ENCODE peak calls at places on chromosomes 2 and 18, in six cellular contexts. One of them, this sample, is unnamed.

GRCh38 chr2:237411683-237412349 is 2.1 kb downstream of the COL6A3 start:
- DNase-seq in cardiac muscle cell: peak
- DNase-seq in transverse colon: no peak
- DNase-seq in WTC11: no peak
- DNase-seq in astrocyte of the spinal cord: no peak
- DNase-seq in endothelial cell: no peak
- DNase-seq in this sample: no peak

GRCh38 chr2:42829556-42830510 is 37.5 kb upstream of the HAAO start:
- DNase-seq in cardiac muscle cell: no peak
- DNase-seq in transverse colon: no peak
- DNase-seq in WTC11: no peak
- DNase-seq in astrocyte of the spinal cord: no peak
- DNase-seq in endothelial cell: no peak
- DNase-seq in this sample: no peak

GRCh38 chr2:193965263-193965662 is 1691.8 kb upstream of the SLC39A10 start:
- DNase-seq in cardiac muscle cell: no peak
- DNase-seq in transverse colon: no peak
- DNase-seq in WTC11: no peak
- DNase-seq in astrocyte of the spinal cord: no peak
- DNase-seq in endothelial cell: no peak
- DNase-seq in this sample: no peak

GRCh38 chr2:31430439-31431165 is 16.1 kb upstream of the XDH start:
- DNase-seq in cardiac muscle cell: no peak
- DNase-seq in transverse colon: no peak
- DNase-seq in WTC11: no peak
- DNase-seq in astrocyte of the spinal cord: no peak
- DNase-seq in endothelial cell: no peak
- DNase-seq in this sample: no peak

GRCh38 chr2:45627911-45628310 is 16.8 kb upstream of the SRBD1 start:
- DNase-seq in cardiac muscle cell: no peak
- DNase-seq in transverse colon: no peak
- DNase-seq in WTC11: no peak
- DNase-seq in astrocyte of the spinal cord: peak
- DNase-seq in endothelial cell: no peak
- DNase-seq in this sample: no peak

GRCh38 chr2:105873721-105874120 is 129.0 kb downstream of the NCK2 start:
- DNase-seq in cardiac muscle cell: peak
- DNase-seq in transverse colon: no peak
- DNase-seq in WTC11: no peak
- DNase-seq in astrocyte of the spinal cord: peak
- DNase-seq in endothelial cell: no peak
- DNase-seq in this sample: no peak

GRCh38 chr2:203720011-203720410 is 13.6 kb downstream of the CD28 start:
- DNase-seq in cardiac muscle cell: no peak
- DNase-seq in transverse colon: no peak
- DNase-seq in WTC11: no peak
- DNase-seq in astrocyte of the spinal cord: no peak
- DNase-seq in endothelial cell: no peak
- DNase-seq in this sample: no peak

GRCh38 chr2:147845608-147846002 is 776 bp downstream of the ACVR2A start:
- DNase-seq in cardiac muscle cell: peak
- DNase-seq in transverse colon: no peak
- DNase-seq in WTC11: no peak
- DNase-seq in astrocyte of the spinal cord: peak
- DNase-seq in endothelial cell: no peak
- DNase-seq in this sample: no peak

GRCh38 chr2:133421516-133422324 is 146.5 kb downstream of the NCKAP5 start:
- DNase-seq in cardiac muscle cell: peak
- DNase-seq in transverse colon: peak
- DNase-seq in WTC11: no peak
- DNase-seq in astrocyte of the spinal cord: peak
- DNase-seq in endothelial cell: no peak
- DNase-seq in this sample: no peak

GRCh38 chr18:50194623-50195532 is at the start of gene MYO5B:
- DNase-seq in cardiac muscle cell: peak
- DNase-seq in transverse colon: peak
- DNase-seq in WTC11: peak
- DNase-seq in astrocyte of the spinal cord: no peak
- DNase-seq in endothelial cell: peak
- DNase-seq in this sample: peak

GRCh38 chr2:58866040-58866439 is 624.9 kb upstream of the FANCL start:
- DNase-seq in cardiac muscle cell: no peak
- DNase-seq in transverse colon: no peak
- DNase-seq in WTC11: peak
- DNase-seq in astrocyte of the spinal cord: peak
- DNase-seq in endothelial cell: peak
- DNase-seq in this sample: no peak

GRCh38 chr2:75602724-75603342 is 42.1 kb upstream of the EVA1A start:
- DNase-seq in cardiac muscle cell: peak
- DNase-seq in transverse colon: no peak
- DNase-seq in WTC11: no peak
- DNase-seq in astrocyte of the spinal cord: peak
- DNase-seq in endothelial cell: no peak
- DNase-seq in this sample: no peak

GRCh38 chr18:23021625-23022024 is 88.5 kb downstream of the RBBP8 start:
- DNase-seq in cardiac muscle cell: no peak
- DNase-seq in transverse colon: no peak
- DNase-seq in WTC11: no peak
- DNase-seq in astrocyte of the spinal cord: no peak
- DNase-seq in endothelial cell: no peak
- DNase-seq in this sample: no peak

DNA sequence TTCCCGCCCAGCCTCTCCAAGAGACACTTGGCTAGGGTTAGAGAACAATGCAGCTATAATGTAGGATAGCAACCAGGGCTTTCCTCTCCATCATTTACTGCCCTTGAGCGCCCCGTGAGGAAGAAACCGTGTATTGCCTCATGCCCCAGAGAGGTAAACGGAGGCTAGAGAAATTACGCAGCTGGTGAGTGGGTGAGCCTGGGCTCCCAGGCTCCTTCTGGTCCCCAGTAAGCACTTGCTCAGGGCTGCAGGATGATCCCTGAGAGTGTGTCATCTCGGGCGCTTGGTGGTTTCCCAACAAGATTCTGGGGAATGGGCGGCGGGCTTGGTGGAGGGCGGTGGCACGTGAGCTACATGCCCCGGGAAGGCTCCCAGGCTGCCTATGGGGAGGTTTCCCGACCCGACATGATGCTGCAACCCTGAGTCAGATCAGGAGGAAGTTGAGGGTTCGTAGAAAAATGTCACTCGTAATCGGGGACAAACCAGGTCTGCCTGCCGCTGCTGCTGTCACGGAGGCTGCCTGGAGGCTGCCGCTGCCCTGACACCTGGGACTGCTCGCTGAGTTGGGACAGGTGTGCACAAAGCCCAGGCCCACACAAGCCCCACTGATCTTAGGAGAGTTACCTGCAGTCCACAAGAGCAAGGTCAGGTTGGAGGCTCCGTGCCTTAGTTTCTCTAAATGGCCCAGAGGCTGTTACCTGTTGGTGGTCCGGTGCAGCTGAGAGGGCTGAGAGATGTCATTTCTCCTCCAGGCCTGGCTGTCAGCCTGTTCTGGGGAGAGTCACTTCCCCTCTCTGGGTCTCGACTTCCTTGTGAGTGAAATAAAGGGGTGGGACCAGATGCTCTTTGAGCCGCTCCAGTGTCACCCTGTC is at the start of gene GPR55:
- DNase-seq in cardiac muscle cell: no peak
- DNase-seq in transverse colon: peak
- DNase-seq in WTC11: peak
- DNase-seq in astrocyte of the spinal cord: no peak
- DNase-seq in endothelial cell: peak
- DNase-seq in this sample: no peak
- TF ChIP-seq CTCF in cardiac muscle cell: peak
- TF ChIP-seq CTCF in transverse colon: no peak
- TF ChIP-seq CTCF in WTC11: peak
- TF ChIP-seq CTCF in astrocyte of the spinal cord: peak
- TF ChIP-seq CTCF in endothelial cell: peak
- TF ChIP-seq CTCF in this sample: no peak

GRCh38 chr2:157741819-157742484 is 113.3 kb upstream of the ACVR1C start:
- DNase-seq in cardiac muscle cell: no peak
- DNase-seq in transverse colon: no peak
- DNase-seq in WTC11: no peak
- DNase-seq in astrocyte of the spinal cord: no peak
- DNase-seq in endothelial cell: no peak
- DNase-seq in this sample: no peak
- TF ChIP-seq CTCF in cardiac muscle cell: no peak
- TF ChIP-seq CTCF in transverse colon: no peak
- TF ChIP-seq CTCF in WTC11: no peak
- TF ChIP-seq CTCF in astrocyte of the spinal cord: no peak
- TF ChIP-seq CTCF in endothelial cell: no peak
- TF ChIP-seq CTCF in this sample: no peak

GRCh38 chr18:57429607-57430165 is 5.5 kb upstream of the ONECUT2 start:
- DNase-seq in cardiac muscle cell: no peak
- DNase-seq in transverse colon: no peak
- DNase-seq in WTC11: no peak
- DNase-seq in astrocyte of the spinal cord: no peak
- DNase-seq in endothelial cell: no peak
- DNase-seq in this sample: no peak
- TF ChIP-seq CTCF in cardiac muscle cell: no peak
- TF ChIP-seq CTCF in transverse colon: no peak
- TF ChIP-seq CTCF in WTC11: no peak
- TF ChIP-seq CTCF in astrocyte of the spinal cord: no peak
- TF ChIP-seq CTCF in endothelial cell: no peak
- TF ChIP-seq CTCF in this sample: no peak

DNA sequence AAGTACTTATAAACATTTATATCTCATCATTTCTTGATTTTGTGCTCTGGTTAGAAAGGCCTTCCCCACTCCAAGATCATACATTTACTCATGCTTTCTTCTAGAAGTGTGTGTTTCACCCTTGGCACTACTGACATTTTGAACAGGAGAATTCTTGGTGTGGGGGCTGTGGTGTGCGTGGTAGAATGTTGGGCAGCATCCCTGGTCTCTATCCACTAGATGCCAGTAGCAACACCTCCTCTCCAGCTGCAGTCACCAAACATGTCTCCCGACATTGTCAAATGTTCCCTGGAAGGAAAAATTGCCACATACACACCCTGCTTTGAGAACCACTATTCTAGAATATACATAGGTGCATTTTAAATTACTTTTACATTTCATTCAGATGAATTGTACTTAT is 8.7 kb upstream of the TGIF1 start:
- DNase-seq in cardiac muscle cell: peak
- DNase-seq in transverse colon: peak
- DNase-seq in WTC11: peak
- DNase-seq in astrocyte of the spinal cord: peak
- DNase-seq in endothelial cell: peak
- DNase-seq in this sample: peak
- TF ChIP-seq CTCF in cardiac muscle cell: peak
- TF ChIP-seq CTCF in transverse colon: peak
- TF ChIP-seq CTCF in WTC11: no peak
- TF ChIP-seq CTCF in astrocyte of the spinal cord: peak
- TF ChIP-seq CTCF in endothelial cell: no peak
- TF ChIP-seq CTCF in this sample: peak

DNA sequence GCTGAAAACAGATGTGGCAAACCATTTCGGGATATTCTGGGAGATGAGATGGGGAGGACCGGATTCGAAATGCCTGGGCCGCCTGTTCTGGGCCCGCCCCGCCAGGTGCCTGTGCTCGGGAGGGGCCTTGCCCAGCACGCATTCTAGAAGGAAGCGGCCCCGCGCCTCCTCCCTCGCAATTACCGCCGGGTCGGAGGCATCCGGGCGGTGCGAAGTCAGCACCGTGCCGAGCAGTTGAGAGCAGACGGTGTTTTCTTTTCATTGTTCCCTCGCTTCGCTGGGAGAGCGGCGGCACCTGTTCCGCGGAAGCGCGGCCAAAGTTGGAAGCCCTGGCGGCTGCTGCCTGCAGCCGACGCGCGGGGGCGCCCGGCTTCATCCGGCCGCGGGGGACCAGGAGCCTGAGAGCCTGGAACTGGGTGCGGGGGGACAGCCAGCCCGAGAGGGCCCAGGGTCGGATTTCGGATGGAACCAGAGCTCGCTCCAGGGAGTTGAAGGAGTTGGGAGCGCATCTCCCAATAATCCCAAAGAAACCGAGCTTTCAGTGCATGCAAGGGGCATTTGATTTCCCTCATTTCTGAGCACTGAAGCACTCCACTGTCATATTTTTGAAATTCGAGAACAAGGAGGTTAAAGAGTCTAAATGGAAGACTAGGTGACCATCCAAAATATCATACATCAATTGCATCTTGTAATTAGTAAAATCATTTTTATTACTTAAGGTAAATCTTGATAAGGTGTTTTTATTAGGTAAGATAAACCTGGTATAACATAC is 241.8 kb upstream of the RAB12 start:
- DNase-seq in cardiac muscle cell: peak
- DNase-seq in transverse colon: peak
- DNase-seq in WTC11: peak
- DNase-seq in astrocyte of the spinal cord: peak
- DNase-seq in endothelial cell: peak
- DNase-seq in this sample: peak
- TF ChIP-seq CTCF in cardiac muscle cell: peak
- TF ChIP-seq CTCF in transverse colon: peak
- TF ChIP-seq CTCF in WTC11: no peak
- TF ChIP-seq CTCF in astrocyte of the spinal cord: peak
- TF ChIP-seq CTCF in endothelial cell: peak
- TF ChIP-seq CTCF in this sample: peak

GRCh38 chr18:34158881-34159690 is 65.6 kb downstream of the NOL4 start:
- DNase-seq in cardiac muscle cell: peak
- DNase-seq in transverse colon: no peak
- DNase-seq in WTC11: peak
- DNase-seq in astrocyte of the spinal cord: peak
- DNase-seq in endothelial cell: peak
- DNase-seq in this sample: peak
- TF ChIP-seq CTCF in cardiac muscle cell: no peak
- TF ChIP-seq CTCF in transverse colon: no peak
- TF ChIP-seq CTCF in WTC11: no peak
- TF ChIP-seq CTCF in astrocyte of the spinal cord: peak
- TF ChIP-seq CTCF in endothelial cell: no peak
- TF ChIP-seq CTCF in this sample: peak

DNA sequence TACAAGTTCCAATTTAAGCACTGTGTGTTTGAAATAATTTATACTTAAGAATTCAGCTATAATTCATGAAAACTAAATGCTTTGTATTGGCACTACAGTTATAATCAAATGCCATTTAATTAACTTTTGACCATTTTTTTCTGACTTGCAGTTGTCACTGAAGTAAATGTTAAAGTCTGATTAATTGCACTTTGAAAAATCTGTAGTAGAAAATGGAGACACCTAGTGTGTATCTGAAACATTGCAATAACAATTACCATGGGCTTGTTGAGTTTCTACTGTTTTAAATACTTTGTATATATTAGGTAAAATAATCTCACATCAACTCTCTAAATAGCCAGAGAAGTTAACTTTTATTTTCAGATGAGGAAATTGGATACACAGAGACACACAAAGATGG is 458.6 kb upstream of the FSIP2 start:
- DNase-seq in cardiac muscle cell: peak
- DNase-seq in transverse colon: no peak
- DNase-seq in WTC11: no peak
- DNase-seq in astrocyte of the spinal cord: peak
- DNase-seq in endothelial cell: no peak
- DNase-seq in this sample: no peak
- TF ChIP-seq CTCF in cardiac muscle cell: peak
- TF ChIP-seq CTCF in transverse colon: peak
- TF ChIP-seq CTCF in WTC11: no peak
- TF ChIP-seq CTCF in astrocyte of the spinal cord: peak
- TF ChIP-seq CTCF in endothelial cell: peak
- TF ChIP-seq CTCF in this sample: peak